ENCODE peak calls at places on chromosomes 6 and 20, in five cellular contexts. D is GM20000, W is nucleus accumbens, J is AG09309, H is left cardiac atrium. A is an unnamed sample.

GRCh38 chr6:74166849-74167248 is 470.8 kb downstream of the CD109 start:
- DNase-seq in W (no peak), D (no peak), J (no peak), H (no peak), A (no peak)

GRCh38 chr20:38751360-38751976 is 3.2 kb downstream of the ACTR5 start:
- DNase-seq in D (peak), W (no peak), J (no peak), H (no peak), A (peak)

GRCh38 chr6:137166247-137167098 is 7.0 kb downstream of the IL22RA2 start:
- DNase-seq in W (no peak), D (no peak), J (no peak), H (no peak), A (no peak)

GRCh38 chr6:160312900-160313299 is 35.3 kb upstream of the SLC22A3 start:
- DNase-seq in W (no peak), J (no peak), D (no peak), H (no peak), A (no peak)

GRCh38 chr6:167572841-167573271 is 248.0 kb downstream of the TTLL2 start:
- DNase-seq in D (no peak), J (no peak), W (no peak), H (no peak), A (no peak)

GRCh38 chr20:59645761-59646171 is 41.4 kb downstream of the PHACTR3 start:
- DNase-seq in W (peak), J (no peak), D (no peak), H (no peak), A (no peak)

GRCh38 chr20:17849901-17850673 is 118.5 kb downstream of the SNX5 start:
- DNase-seq in W (no peak), J (peak), D (no peak), H (peak), A (peak)

GRCh38 chr20:31967830-31968249 is at the start of gene XKR7:
- DNase-seq in H (no peak), D (peak), J (no peak), W (no peak), A (no peak)

GRCh38 chr6:28867078-28867414 is 56.7 kb downstream of the TRIM27 start:
- DNase-seq in J (no peak), H (no peak), W (peak), D (peak), A (no peak)

GRCh38 chr6:84422380-84422968 is 195.0 kb upstream of the CEP162 start:
- DNase-seq in W (no peak), D (peak), J (no peak), H (peak), A (no peak)

GRCh38 chr20:33273117-33273851 is 9.7 kb upstream of the BPIFB1 start:
- DNase-seq in W (peak), D (no peak), J (no peak), H (no peak), A (no peak)

GRCh38 chr6:125717120-125717731 is 32.2 kb upstream of the HEY2 start:
- DNase-seq in D (peak), H (no peak), J (no peak), W (no peak), A (peak)

GRCh38 chr6:57224769-57225515 is 2.8 kb upstream of the RAB23 start:
- DNase-seq in W (no peak), H (no peak), D (no peak), J (no peak), A (no peak)

GRCh38 chr6:43172127-43173007 is 1.3 kb downstream of the SRF start:
- DNase-seq in W (peak), D (peak), J (no peak), H (peak), A (peak)

GRCh38 chr20:31764641-31765305 is 25.7 kb downstream of the TPX2 start:
- DNase-seq in J (peak), H (no peak), D (no peak), W (no peak), A (no peak)

GRCh38 chr6:148200302-148200701 is 142.3 kb upstream of the SASH1 start:
- DNase-seq in J (no peak), W (peak), D (no peak), H (no peak), A (no peak)

GRCh38 chr6:52571099-52571755 is 5.6 kb downstream of the TRAM2 start:
- DNase-seq in H (peak), J (no peak), D (no peak), W (no peak), A (no peak)

GRCh38 chr20:43542674-43543073 is 16.2 kb upstream of the SGK2 start:
- DNase-seq in W (no peak), J (no peak), H (no peak), D (no peak), A (no peak)

GRCh38 chr6:157596461-157596860 is 215.5 kb downstream of the ZDHHC14 start:
- DNase-seq in J (no peak), W (no peak), H (no peak), D (no peak), A (no peak)

GRCh38 chr6:3683331-3683730 is 68.2 kb downstream of the PXDC1 start:
- DNase-seq in J (no peak), D (no peak), H (no peak), W (no peak), A (no peak)